ENCODE peak calls at places on chromosomes 6 and 20, in four cellular contexts. E, J, I and U are unnamed samples.

GRCh38 chr6:43921039-43921438 is 151.0 kb downstream of the VEGFA start:
- DNase-seq in I (no peak), J (no peak), E (no peak), U (no peak)

GRCh38 chr6:163570579-163571231 is 156.2 kb downstream of the QKI start:
- DNase-seq in E (no peak), J (no peak), I (peak; percentile 68), U (no peak)

GRCh38 chr6:26044140-26045045 is 42.8 kb upstream of the HFE start:
- DNase-seq in E (peak; percentile 86), I (no peak), J (no peak), U (no peak)

GRCh38 chr6:107504655-107505054 is 14.7 kb downstream of the SOBP start:
- DNase-seq in J (no peak), E (no peak), I (no peak), U (no peak)

GRCh38 chr6:120873125-120873865 is 461.0 kb downstream of the TBC1D32 start:
- DNase-seq in J (no peak), I (no peak), E (no peak), U (no peak)

GRCh38 chr20:25120462-25120861 is 38.5 kb upstream of the VSX1 start:
- DNase-seq in I (no peak), J (no peak), E (no peak), U (no peak)

GRCh38 chr6:117928833-117929232 is 21.8 kb downstream of the SLC35F1 start:
- DNase-seq in E (no peak), I (no peak), J (no peak), U (no peak)

GRCh38 chr6:158174514-158174913 is 6.4 kb downstream of the GTF2H5 start:
- DNase-seq in E (no peak), I (no peak), J (no peak), U (no peak)

GRCh38 chr6:4322846-4323309 is 187.5 kb upstream of the ECI2 start:
- DNase-seq in J (no peak), E (no peak), I (peak; percentile 23), U (no peak)

GRCh38 chr20:62652051-62652893 is 10.0 kb downstream of the SLCO4A1 start:
- DNase-seq in I (peak; percentile 76), E (peak; percentile 90), J (peak; percentile 85), U (peak; percentile 53)

GRCh38 chr6:100879317-100879716 is 1.8 kb downstream of the ASCC3 start:
- DNase-seq in E (no peak), I (no peak), J (no peak), U (no peak)

GRCh38 chr20:12199703-12200102 is 282.0 kb downstream of the BTBD3 start:
- DNase-seq in E (no peak), I (no peak), J (no peak), U (no peak)

GRCh38 chr6:11585426-11586016 is 48.0 kb downstream of the TMEM170B start:
- DNase-seq in I (peak; percentile 49), E (peak; percentile 55), J (peak; percentile 32), U (peak; percentile 20)

GRCh38 chr20:9660236-9660868 is 146.0 kb downstream of the LAMP5 start:
- DNase-seq in J (no peak), E (peak; percentile 16), I (no peak), U (peak; percentile 11)

GRCh38 chr6:148619891-148620290 is 126.9 kb upstream of the UST start:
- DNase-seq in E (no peak), J (no peak), I (no peak), U (no peak)

GRCh38 chr6:125994659-125995488 is 8.5 kb downstream of the TRMT11 start:
- DNase-seq in E (no peak), I (no peak), J (no peak), U (no peak)

GRCh38 chr6:25698631-25699030 is 46.6 kb downstream of the SCGN start:
- DNase-seq in J (no peak), E (no peak), I (peak; percentile 53), U (no peak)

GRCh38 chr6:14841901-14842421 is 403.9 kb upstream of the JARID2 start:
- DNase-seq in E (no peak), I (no peak), J (no peak), U (no peak)

GRCh38 chr20:50762435-50763201 is 31.2 kb downstream of the PARD6B start:
- DNase-seq in E (peak; percentile 34), J (no peak), I (no peak), U (no peak)

GRCh38 chr6:33828764-33829731 is 25.2 kb upstream of the MLN start:
- DNase-seq in E (no peak), I (no peak), J (no peak), U (no peak)

GRCh38 chr6:109008537-109008950 is 86.1 kb downstream of the SESN1 start:
- DNase-seq in I (no peak), J (no peak), E (no peak), U (no peak)

GRCh38 chr20:57048027-57048869 is 218.2 kb downstream of the BMP7 start:
- DNase-seq in E (peak; percentile 35), I (peak; percentile 74), J (no peak), U (peak; percentile 77)

GRCh38 chr6:161115468-161115867 is 123.9 kb downstream of the MAP3K4 start:
- DNase-seq in J (no peak), E (no peak), I (no peak), U (no peak)

GRCh38 chr6:69584913-69585729 is 211.7 kb downstream of the LMBRD1 start:
- DNase-seq in E (no peak), I (no peak), J (peak; percentile 35), U (no peak)

GRCh38 chr6:5580736-5581568 is 319.6 kb downstream of the FARS2 start:
- DNase-seq in E (no peak), J (no peak), I (no peak), U (no peak)

GRCh38 chr6:147738516-147739187 is 230.2 kb downstream of the SAMD5 start:
- DNase-seq in J (no peak), E (no peak), I (no peak), U (no peak)

GRCh38 chr20:46135856-46136633 is 17.9 kb downstream of the CD40 start:
- DNase-seq in E (no peak), J (no peak), I (no peak), U (no peak)

GRCh38 chr6:72933216-72933615 is 292.1 kb downstream of the KHDC1L start:
- DNase-seq in E (no peak), J (no peak), I (no peak), U (no peak)

GRCh38 chr6:138555294-138555988 is 56.1 kb upstream of the NHSL1 start:
- DNase-seq in E (peak; percentile 79), I (no peak), J (peak; percentile 8), U (no peak)

GRCh38 chr6:158853072-158853871 is 34.1 kb upstream of the EZR start:
- DNase-seq in J (peak; percentile 50), E (peak; percentile 89), I (peak; percentile 96), U (peak; percentile 61)

GRCh38 chr6:90106449-90106848 is 190.2 kb downstream of the BACH2 start:
- DNase-seq in E (no peak), I (no peak), J (no peak), U (no peak)
- TF ChIP-seq BHLHE40 in E (no peak), I (no peak), J (no peak), U (no peak)

GRCh38 chr20:5608448-5609161 is 141.6 kb upstream of the SHLD1 start:
- DNase-seq in J (no peak), E (no peak), I (no peak), U (no peak)

GRCh38 chr20:5614506-5614905 is 135.7 kb upstream of the SHLD1 start:
- DNase-seq in I (no peak), E (peak; percentile 30), J (no peak), U (no peak)

GRCh38 chr20:5608104-5608447 is 142.1 kb upstream of the SHLD1 start:
- DNase-seq in J (no peak), E (no peak), I (no peak), U (no peak)

GRCh38 chr20:5612476-5613291 is 137.5 kb upstream of the SHLD1 start:
- DNase-seq in J (no peak), I (no peak), E (no peak), U (no peak)
- TF ChIP-seq FOXM1 in J (no peak), I (no peak), E (no peak), U (no peak)

DNA sequence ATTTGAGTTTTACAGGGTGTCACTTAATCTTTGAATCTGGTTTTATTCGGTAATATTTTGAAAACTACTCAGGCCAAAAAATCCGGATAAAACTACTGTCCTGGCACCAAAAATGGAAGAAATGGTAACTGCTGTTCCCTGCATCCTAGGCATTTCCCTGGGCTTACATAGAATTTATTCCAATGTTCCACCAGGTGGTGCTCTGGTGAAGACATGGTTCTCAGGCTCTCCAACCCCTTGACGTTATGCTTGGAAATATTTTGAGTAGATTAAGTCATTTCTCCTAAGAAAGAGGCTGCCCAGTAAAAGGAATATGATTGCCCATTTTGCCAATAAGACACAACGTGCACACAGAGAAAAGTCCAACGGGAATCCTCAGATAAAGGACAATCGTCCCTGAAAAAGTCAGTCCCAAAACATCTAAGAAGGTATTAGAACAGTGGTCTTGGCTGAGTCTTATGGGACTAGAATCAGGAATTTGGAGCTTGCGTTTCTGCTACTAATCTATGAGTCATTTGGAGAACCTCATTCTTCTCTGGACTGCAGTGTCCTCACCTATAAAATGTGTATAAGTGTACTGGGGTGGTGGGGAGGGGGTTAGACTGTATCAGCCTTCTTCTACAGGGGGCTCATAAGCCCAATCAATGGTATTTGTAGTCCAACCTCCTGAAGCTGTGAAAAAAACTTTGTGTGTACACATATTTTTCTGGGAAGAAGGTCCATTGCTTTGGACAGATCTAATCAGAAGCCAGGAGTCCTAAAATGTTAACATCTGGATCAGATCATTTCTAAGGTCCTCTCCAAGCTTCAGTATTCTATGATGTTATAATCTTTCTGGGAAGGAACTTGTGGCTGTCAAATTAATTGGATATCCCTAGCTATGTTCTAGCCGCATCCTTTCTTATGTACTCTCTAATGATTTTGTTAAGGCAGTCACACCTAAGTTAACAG is 131.0 kb upstream of the BMP2 start:
- DNase-seq in J (no peak), E (peak; percentile 63), I (no peak), U (peak; percentile 33)
- TF ChIP-seq BHLHE40 in J (no peak), E (no peak), I (no peak), U (no peak)

DNA sequence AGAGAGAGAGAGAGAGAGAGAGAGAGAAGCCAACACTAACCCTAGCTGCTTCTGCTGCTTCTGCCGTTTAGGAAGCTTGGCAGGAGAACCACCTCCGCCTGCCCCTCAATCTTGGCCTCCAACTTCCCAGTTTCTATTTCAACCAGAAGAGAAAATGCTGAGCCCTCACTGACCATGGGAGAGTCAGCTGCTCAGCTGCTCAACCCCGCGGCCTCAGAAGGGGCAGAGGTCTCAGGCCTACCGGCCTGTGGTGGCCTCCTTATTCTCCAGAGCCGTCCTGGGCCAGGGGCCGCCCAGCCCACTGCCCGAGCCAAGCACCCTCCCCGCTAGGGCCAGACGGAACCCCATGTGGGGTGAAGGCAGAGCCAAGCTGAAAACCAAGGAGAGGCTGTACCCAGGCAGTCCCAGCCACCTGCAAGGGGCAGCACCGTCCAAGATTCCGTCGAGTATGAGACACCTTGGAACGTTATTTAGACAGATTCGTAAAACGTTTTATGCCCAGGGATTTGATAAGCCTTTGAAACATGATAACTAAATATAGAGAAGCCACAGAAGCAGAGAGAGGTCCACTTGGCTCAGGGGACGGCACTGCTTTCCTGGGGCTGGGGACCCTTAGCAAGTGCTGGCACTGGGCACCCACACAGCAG is 116.6 kb downstream of the DLL1 start:
- DNase-seq in E (no peak), J (no peak), I (no peak), U (no peak)
- TF ChIP-seq FOXM1 in E (no peak), J (no peak), I (no peak), U (no peak)

GRCh38 chr6:42450314-42451145 is 1.2 kb downstream of the TRERF1 start:
- DNase-seq in J (no peak), E (no peak), I (no peak), U (no peak)
- TF ChIP-seq BHLHE40 in J (no peak), E (no peak), I (no peak), U (no peak)

GRCh38 chr20:39107741-39108140 is 145.6 kb downstream of the DHX35 start:
- DNase-seq in E (peak; percentile 42), J (no peak), I (no peak), U (no peak)
- TF ChIP-seq FOXM1 in E (no peak), J (no peak), I (no peak), U (no peak)